ENCODE peak calls at places on chromosomes 16 and 17, in four cellular contexts. One of them, this sample, is unnamed.

GRCh38 chr17:78258323-78259229 is 27.1 kb downstream of the TMEM235 start:
- DNase-seq in NCI-H2107: no peak
- DNase-seq in hippocampal formation: no peak
- DNase-seq in CD4-positive, alpha-beta T cell: peak; percentile 90
- DNase-seq in this sample: peak; percentile 47

GRCh38 chr17:29628619-29629018 is 5.9 kb upstream of the CORO6 start:
- DNase-seq in CD4-positive, alpha-beta T cell: no peak
- DNase-seq in NCI-H2107: no peak
- DNase-seq in hippocampal formation: no peak
- DNase-seq in this sample: no peak

GRCh38 chr17:78014651-78015050 is 56.1 kb downstream of the TNRC6C start:
- DNase-seq in hippocampal formation: no peak
- DNase-seq in CD4-positive, alpha-beta T cell: no peak
- DNase-seq in NCI-H2107: no peak
- DNase-seq in this sample: no peak

GRCh38 chr17:7750321-7750821 is 32.8 kb downstream of the DNAH2 start:
- DNase-seq in hippocampal formation: peak; percentile 6
- DNase-seq in CD4-positive, alpha-beta T cell: no peak
- DNase-seq in NCI-H2107: no peak
- DNase-seq in this sample: no peak

GRCh38 chr17:19728114-19728495 is 11.7 kb upstream of the SLC47A2 start:
- DNase-seq in NCI-H2107: no peak
- DNase-seq in CD4-positive, alpha-beta T cell: no peak
- DNase-seq in hippocampal formation: peak; percentile 75
- DNase-seq in this sample: no peak

GRCh38 chr17:43378766-43379165 is 20.0 kb upstream of the ARL4D start:
- DNase-seq in hippocampal formation: no peak
- DNase-seq in NCI-H2107: no peak
- DNase-seq in CD4-positive, alpha-beta T cell: no peak
- DNase-seq in this sample: no peak

GRCh38 chr17:42526031-42526444 is 10.0 kb upstream of the NAGLU start:
- DNase-seq in NCI-H2107: no peak
- DNase-seq in hippocampal formation: no peak
- DNase-seq in CD4-positive, alpha-beta T cell: no peak
- DNase-seq in this sample: no peak

GRCh38 chr16:5459863-5460262 is 362.3 kb upstream of the EEF2KMT start:
- DNase-seq in hippocampal formation: no peak
- DNase-seq in NCI-H2107: no peak
- DNase-seq in CD4-positive, alpha-beta T cell: no peak
- DNase-seq in this sample: no peak

GRCh38 chr16:11390573-11391495 is 45.6 kb downstream of the RMI2 start:
- DNase-seq in NCI-H2107: no peak
- DNase-seq in hippocampal formation: no peak
- DNase-seq in CD4-positive, alpha-beta T cell: no peak
- DNase-seq in this sample: no peak

GRCh38 chr17:38707678-38708351 is 2.7 kb downstream of the MLLT6 start:
- DNase-seq in NCI-H2107: no peak
- DNase-seq in CD4-positive, alpha-beta T cell: no peak
- DNase-seq in hippocampal formation: no peak
- DNase-seq in this sample: no peak

GRCh38 chr17:51372345-51373004 is 112.1 kb downstream of the UTP18 start:
- DNase-seq in hippocampal formation: peak; percentile 88
- DNase-seq in CD4-positive, alpha-beta T cell: no peak
- DNase-seq in NCI-H2107: no peak
- DNase-seq in this sample: peak; percentile 19

GRCh38 chr16:3536271-3536671 is 35.5 kb downstream of the CLUAP1 start:
- DNase-seq in NCI-H2107: no peak
- DNase-seq in hippocampal formation: no peak
- DNase-seq in CD4-positive, alpha-beta T cell: no peak
- DNase-seq in this sample: no peak

GRCh38 chr17:82049521-82049971 is 2.1 kb downstream of the RFNG start:
- DNase-seq in NCI-H2107: no peak
- DNase-seq in CD4-positive, alpha-beta T cell: no peak
- DNase-seq in hippocampal formation: no peak
- DNase-seq in this sample: no peak

GRCh38 chr16:49466881-49467280 is 93.3 kb downstream of the C16orf78 start:
- DNase-seq in NCI-H2107: no peak
- DNase-seq in CD4-positive, alpha-beta T cell: no peak
- DNase-seq in hippocampal formation: no peak
- DNase-seq in this sample: no peak

GRCh38 chr17:2723997-2724782 is 12.6 kb upstream of the CLUH start:
- DNase-seq in CD4-positive, alpha-beta T cell: no peak
- DNase-seq in hippocampal formation: no peak
- DNase-seq in NCI-H2107: no peak
- DNase-seq in this sample: peak; percentile 60

GRCh38 chr16:57639172-57639571 is 10.7 kb downstream of the ADGRG1 start:
- DNase-seq in CD4-positive, alpha-beta T cell: no peak
- DNase-seq in hippocampal formation: peak; percentile 67
- DNase-seq in NCI-H2107: peak; percentile 23
- DNase-seq in this sample: peak; percentile 68

GRCh38 chr17:33328129-33328528 is 35.0 kb upstream of the ASIC2 start:
- DNase-seq in NCI-H2107: no peak
- DNase-seq in hippocampal formation: no peak
- DNase-seq in CD4-positive, alpha-beta T cell: no peak
- DNase-seq in this sample: peak; percentile 47

GRCh38 chr16:58044266-58045019 is 18.9 kb downstream of the MMP15 start:
- DNase-seq in CD4-positive, alpha-beta T cell: no peak
- DNase-seq in NCI-H2107: no peak
- DNase-seq in hippocampal formation: no peak
- DNase-seq in this sample: no peak